ENCODE peak calls at places on chromosomes 6 and 20, in seven cellular contexts. E is cortex of kidney, L is AG08396, R is left kidney, K is caudate nucleus, D is fibroblast of the aortic adventitia, T is Right ventricle myocardium inferior. X is an unnamed sample.

GRCh38 chr6:30500421-30501069 is 11.2 kb downstream of the HLA-E start:
- DNase-seq in E (no peak), R (no peak), K (no peak), T (peak), L (no peak), D (no peak), X (no peak)

GRCh38 chr20:9490171-9490570 is 24.2 kb upstream of the LAMP5 start:
- DNase-seq in K (no peak), L (no peak), D (no peak), E (no peak), R (no peak), T (no peak), X (no peak)

GRCh38 chr6:55674672-55675071 is 95.7 kb upstream of the HMGCLL1 start:
- DNase-seq in R (no peak), K (no peak), D (no peak), T (no peak), L (no peak), E (no peak), X (no peak)

GRCh38 chr6:129766959-129767728 is 57.2 kb upstream of the ARHGAP18 start:
- DNase-seq in R (peak), T (peak), L (peak), K (no peak), D (peak), E (no peak), X (peak)

GRCh38 chr6:109034439-109035041 is 60.1 kb downstream of the SESN1 start:
- DNase-seq in E (no peak), K (no peak), L (no peak), R (no peak), T (no peak), D (peak), X (no peak)

GRCh38 chr6:42692151-42692911 is 30.1 kb downstream of the PRPH2 start:
- DNase-seq in T (no peak), R (no peak), K (no peak), D (peak), E (no peak), L (peak), X (no peak)

GRCh38 chr6:106511274-106512047 is 117.8 kb downstream of the RTN4IP1 start:
- DNase-seq in D (peak), T (peak), R (peak), E (no peak), K (no peak), L (peak), X (no peak)

GRCh38 chr6:37426945-37427510 is 6.0 kb upstream of the CMTR1 start:
- DNase-seq in T (no peak), K (no peak), E (no peak), L (no peak), D (no peak), R (no peak), X (no peak)

GRCh38 chr6:37130704-37131103 is 39.2 kb upstream of the PIM1 start:
- DNase-seq in K (no peak), E (no peak), D (no peak), T (peak), L (no peak), R (peak), X (no peak)

GRCh38 chr6:135299256-135299655 is 118.1 kb downstream of the MYB start:
- DNase-seq in T (no peak), L (no peak), D (peak), R (no peak), K (no peak), E (no peak), X (no peak)

GRCh38 chr20:22616551-22616950 is 32.2 kb upstream of the FOXA2 start:
- DNase-seq in R (no peak), E (no peak), D (no peak), L (no peak), K (no peak), T (no peak), X (no peak)

GRCh38 chr6:7008451-7008988 is 99.2 kb upstream of the RREB1 start:
- DNase-seq in K (no peak), D (no peak), E (no peak), R (no peak), T (no peak), L (no peak), X (no peak)

GRCh38 chr20:64160536-64161495 is 3.4 kb upstream of the MYT1 start:
- DNase-seq in R (no peak), D (no peak), T (peak), L (no peak), E (no peak), K (no peak), X (no peak)

GRCh38 chr20:5675103-5676091 is 74.8 kb upstream of the SHLD1 start:
- DNase-seq in E (no peak), R (no peak), L (no peak), D (no peak), T (no peak), K (no peak), X (no peak)

GRCh38 chr20:51122931-51123658 is 100.2 kb upstream of the KCNG1 start:
- DNase-seq in E (no peak), K (no peak), L (no peak), T (no peak), R (peak), D (no peak), X (no peak)

GRCh38 chr6:75516757-75517156 is 23.2 kb upstream of the FILIP1 start:
- DNase-seq in E (no peak), L (no peak), T (no peak), R (no peak), K (no peak), D (no peak), X (no peak)

GRCh38 chr6:106039836-106040592 is 46.1 kb upstream of the PRDM1 start:
- DNase-seq in T (no peak), E (no peak), D (no peak), R (no peak), K (no peak), L (no peak), X (no peak)

GRCh38 chr6:105484238-105485161 is 81.6 kb upstream of the PREP start:
- DNase-seq in E (no peak), K (no peak), T (no peak), R (peak), D (peak), L (peak), X (peak)

GRCh38 chr20:32753731-32754130 is 8.5 kb upstream of the DNMT3B start:
- DNase-seq in R (no peak), K (no peak), D (no peak), E (no peak), L (no peak), T (no peak), X (no peak)

GRCh38 chr6:140445474-140446004 is 1071.1 kb upstream of the CITED2 start:
- DNase-seq in D (peak), E (no peak), R (peak), K (no peak), L (no peak), T (no peak), X (no peak)

GRCh38 chr20:40855269-40855668 is 166.2 kb upstream of the MAFB start:
- DNase-seq in R (no peak), L (no peak), E (no peak), D (no peak), T (no peak), K (no peak), X (no peak)

GRCh38 chr6:3867616-3868502 is 18.7 kb downstream of the FAM50B start:
- DNase-seq in K (no peak), L (no peak), T (no peak), R (no peak), D (peak), E (no peak), X (no peak)

GRCh38 chr20:46735436-46735835 is 26.0 kb downstream of the SLC2A10 start:
- DNase-seq in R (no peak), L (no peak), K (no peak), E (no peak), D (no peak), T (no peak), X (no peak)

GRCh38 chr6:137968901-137969300 is 101.8 kb downstream of the TNFAIP3 start:
- DNase-seq in D (peak), R (no peak), K (no peak), T (no peak), L (no peak), E (no peak), X (no peak)

GRCh38 chr6:150711584-150712501 is 112.2 kb downstream of the PLEKHG1 start:
- DNase-seq in K (peak), D (peak), R (no peak), T (no peak), E (no peak), L (no peak), X (no peak)

GRCh38 chr6:170048615-170049256 is 242.1 kb downstream of the DLL1 start:
- DNase-seq in K (no peak), D (no peak), E (no peak), T (peak), R (no peak), L (peak), X (no peak)

GRCh38 chr6:33451606-33452005 is 2.8 kb upstream of the ZBTB9 start:
- DNase-seq in L (peak), T (no peak), R (no peak), K (no peak), D (no peak), E (no peak), X (no peak)

GRCh38 chr6:112149719-112150263 is 62.4 kb downstream of the FAM229B start:
- DNase-seq in L (peak), T (no peak), D (peak), K (no peak), E (no peak), R (peak), X (no peak)

GRCh38 chr6:33177552-33178446 is 14.5 kb downstream of the COL11A2 start:
- DNase-seq in T (peak), D (no peak), K (no peak), R (peak), E (no peak), L (no peak), X (no peak)

GRCh38 chr6:116500969-116501433 is 10.4 kb upstream of the CALHM5 start:
- DNase-seq in E (no peak), R (peak), D (peak), K (no peak), L (no peak), T (no peak), X (no peak)

GRCh38 chr6:70280462-70280861 is 22.4 kb downstream of the COL9A1 start:
- DNase-seq in R (no peak), D (no peak), E (no peak), L (no peak), K (no peak), T (peak), X (no peak)

GRCh38 chr6:71138416-71138815 is 150.2 kb upstream of the OGFRL1 start:
- DNase-seq in L (no peak), R (peak), K (no peak), T (no peak), D (no peak), E (no peak), X (no peak)

GRCh38 chr20:63648895-63649589 is 4.2 kb downstream of the STMN3 start:
- DNase-seq in L (no peak), E (no peak), K (no peak), R (no peak), T (no peak), D (no peak), X (no peak)

GRCh38 chr20:35274172-35275092 is 3.5 kb downstream of the MMP24OS start:
- DNase-seq in L (no peak), E (no peak), R (no peak), T (no peak), K (no peak), D (no peak), X (no peak)

GRCh38 chr6:140051521-140052455 is 677.3 kb upstream of the CITED2 start:
- DNase-seq in R (peak), E (no peak), D (peak), T (no peak), L (peak), K (no peak), X (no peak)

GRCh38 chr20:833121-833449 is 430 bp upstream of the FAM110A start:
- DNase-seq in E (no peak), R (no peak), T (no peak), L (no peak), K (no peak), D (no peak), X (no peak)

GRCh38 chr6:30074331-30075093 is 1.1 kb downstream of the RNF39 start:
- DNase-seq in L (no peak), K (no peak), R (peak), D (no peak), E (no peak), T (peak), X (no peak)

X was measured in putamen.